ENCODE peak calls at places on chromosomes 16 and 17, in four cellular contexts. M is A549, F is HepG2, O is K562. K is an unnamed sample.

GRCh38 chr17:62876664-62877411 is 68.7 kb upstream of the MARCHF10 start:
- DNase-seq in M (no peak), F (no peak), O (no peak), K (no peak)

GRCh38 chr16:50360779-50361178 is 8.0 kb downstream of the BRD7 start:
- DNase-seq in M (no peak), F (no peak), O (no peak), K (no peak)

GRCh38 chr17:69060835-69061234 is at the start of gene ABCA9:
- DNase-seq in M (no peak), F (no peak), O (no peak), K (no peak)

GRCh38 chr16:27918755-27919154 is 144.8 kb downstream of the GSG1L start:
- DNase-seq in M (no peak), F (no peak), O (no peak), K (no peak)

GRCh38 chr16:17467923-17468540 is 2.7 kb downstream of the XYLT1 start:
- DNase-seq in M (peak), F (peak), O (peak), K (peak)

GRCh38 chr16:89386337-89386736 is 104.0 kb downstream of the ANKRD11 start:
- DNase-seq in M (no peak), F (no peak), O (no peak), K (no peak)

GRCh38 chr17:77738666-77739531 is 219.6 kb upstream of the TNRC6C start:
- DNase-seq in M (no peak), F (no peak), O (no peak), K (peak)

GRCh38 chr16:24921229-24921628 is 75.5 kb downstream of the SLC5A11 start:
- DNase-seq in M (no peak), F (no peak), O (no peak), K (no peak)

GRCh38 chr16:78364501-78364900 is 265.0 kb downstream of the WWOX start:
- DNase-seq in M (no peak), F (no peak), O (no peak), K (no peak)

GRCh38 chr17:48505788-48506187 is 25.0 kb downstream of the HOXB1 start:
- DNase-seq in M (peak), F (peak), O (peak), K (no peak)

GRCh38 chr16:68528686-68529379 is 10.3 kb upstream of the ZFP90 start:
- DNase-seq in M (peak), F (peak), O (peak), K (peak)

GRCh38 chr16:66472961-66473610 is 46.0 kb downstream of the BEAN1 start:
- DNase-seq in M (no peak), F (no peak), O (no peak), K (no peak)

GRCh38 chr17:36092228-36092627 is 2.3 kb upstream of the CCL3 start:
- DNase-seq in M (no peak), F (no peak), O (no peak), K (no peak)

GRCh38 chr16:23416816-23417215 is 36.2 kb downstream of the COG7 start:
- DNase-seq in M (no peak), F (no peak), O (no peak), K (no peak)

GRCh38 chr16:50763211-50763610 is 21.3 kb downstream of the CYLD start:
- DNase-seq in M (no peak), F (no peak), O (no peak), K (no peak)

GRCh38 chr17:48555183-48555615 is 10.3 kb upstream of the HOXB2 start:
- DNase-seq in M (peak), F (no peak), O (peak), K (no peak)

GRCh38 chr17:81094224-81094743 is 59.3 kb downstream of the BAIAP2 start:
- DNase-seq in M (no peak), F (no peak), O (no peak), K (no peak)

GRCh38 chr17:48483004-48483403 is 47.8 kb downstream of the HOXB1 start:
- DNase-seq in M (no peak), F (no peak), O (no peak), K (no peak)

GRCh38 chr16:50699345-50700159 is 6.1 kb downstream of the NOD2 start:
- DNase-seq in M (no peak), F (peak), O (no peak), K (no peak)

GRCh38 chr17:40602445-40603443 is 37.5 kb upstream of the CCR7 start:
- DNase-seq in M (no peak), F (no peak), O (no peak), K (no peak)

GRCh38 chr16:27405546-27406451 is 3.8 kb downstream of the IL21R start:
- DNase-seq in M (no peak), F (no peak), O (no peak), K (no peak)

GRCh38 chr16:57096192-57096591 is 3.8 kb downstream of the CPNE2 start:
- DNase-seq in M (no peak), F (no peak), O (no peak), K (no peak)

GRCh38 chr17:40582328-40582901 is 17.1 kb upstream of the CCR7 start:
- DNase-seq in M (no peak), F (no peak), O (no peak), K (no peak)

GRCh38 chr17:69390735-69391501 is 23.6 kb upstream of the MAP2K6 start:
- DNase-seq in M (no peak), F (peak), O (no peak), K (no peak)

GRCh38 chr17:46061435-46061834 is 62.4 kb downstream of the STH start:
- DNase-seq in M (peak), F (no peak), O (peak), K (no peak)

GRCh38 chr16:11762431-11762830 is 19.8 kb upstream of the TXNDC11 start:
- DNase-seq in M (no peak), F (no peak), O (no peak), K (no peak)

GRCh38 chr16:2720719-2721633 is 952 bp upstream of the PRSS27 start:
- DNase-seq in M (peak), F (peak), O (peak), K (peak)

GRCh38 chr16:2720063-2720455 is at the start of gene PRSS27:
- DNase-seq in M (no peak), F (no peak), O (no peak), K (no peak)

GRCh38 chr16:2717360-2718263 is 2.4 kb downstream of the PRSS27 start:
- DNase-seq in M (no peak), F (no peak), O (no peak), K (no peak)

GRCh38 chr16:2716948-2717347 is 3.1 kb downstream of the PRSS27 start:
- DNase-seq in M (no peak), F (no peak), O (no peak), K (no peak)

GRCh38 chr16:2719328-2720062 is 529 bp downstream of the PRSS27 start:
- DNase-seq in M (no peak), F (peak), O (no peak), K (no peak)
- TF ChIP-seq HMGXB4 in M (no peak), F (no peak), O (no peak), K (no peak)

GRCh38 chr17:2814499-2815341 is 18.5 kb downstream of the RAP1GAP2 start:
- DNase-seq in M (no peak), F (no peak), O (no peak), K (no peak)
- TF ChIP-seq HMGXB4 in M (no peak), F (no peak), O (no peak), K (no peak)

DNA sequence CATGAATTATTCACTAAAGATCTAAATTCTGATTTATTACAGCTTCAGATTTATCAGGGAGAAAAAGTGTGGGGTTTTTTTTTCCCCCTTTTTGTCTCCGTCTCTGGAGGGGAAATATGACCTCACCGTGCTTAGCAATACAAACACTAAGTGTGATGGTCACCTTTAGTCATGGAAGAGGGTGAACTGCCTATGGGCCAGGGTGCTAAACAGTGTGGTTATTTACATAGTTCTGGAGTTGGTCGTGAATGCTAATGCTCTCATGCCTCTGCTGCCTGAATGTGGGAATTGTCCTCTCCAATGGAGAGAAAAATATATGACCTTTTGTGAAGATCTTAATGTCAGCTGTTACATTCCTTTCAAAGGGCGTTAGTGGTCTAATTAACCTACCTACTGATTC is 44.8 kb upstream of the MSI2 start:
- DNase-seq in M (peak), F (peak), O (no peak), K (no peak)
- TF ChIP-seq HMGXB4 in M (no peak), F (no peak), O (no peak), K (no peak)

GRCh38 chr16:12869681-12870427 is 31.5 kb upstream of the SHISA9 start:
- DNase-seq in M (no peak), F (no peak), O (peak), K (no peak)

GRCh38 chr16:12876778-12877177 is 24.6 kb upstream of the SHISA9 start:
- DNase-seq in M (no peak), F (no peak), O (no peak), K (no peak)

GRCh38 chr16:12871784-12872183 is 29.6 kb upstream of the SHISA9 start:
- DNase-seq in M (no peak), F (no peak), O (no peak), K (no peak)

GRCh38 chr16:12878973-12879372 is 22.4 kb upstream of the SHISA9 start:
- DNase-seq in M (no peak), F (no peak), O (no peak), K (no peak)

DNA sequence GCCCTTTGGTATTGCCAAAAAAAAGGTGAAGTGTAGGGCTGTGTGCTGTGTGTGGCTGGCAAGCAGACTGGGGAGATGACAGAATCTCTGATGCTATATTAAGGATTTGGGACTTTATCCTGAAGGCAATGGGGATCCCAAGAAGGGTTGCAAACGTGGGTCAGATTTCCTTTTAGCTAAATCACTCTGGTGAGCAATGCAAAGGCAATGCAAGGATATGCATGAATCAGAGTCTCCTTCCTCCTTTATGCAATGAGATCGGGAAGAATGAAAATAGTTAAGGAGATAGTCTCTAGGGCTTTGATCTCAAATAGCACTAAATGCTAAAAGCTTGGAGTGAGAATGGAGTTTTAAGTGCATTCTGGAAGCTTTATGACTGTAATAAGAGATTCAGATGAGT is 27.3 kb upstream of the SHISA9 start:
- DNase-seq in M (peak), F (no peak), O (no peak), K (no peak)
- TF ChIP-seq HMGXB4 in M (no peak), F (no peak), O (no peak), K (no peak)

GRCh38 chr17:82536220-82537201 is 17.0 kb downstream of the FOXK2 start:
- DNase-seq in M (no peak), F (no peak), O (no peak), K (no peak)

GRCh38 chr17:82545071-82545462 is 25.5 kb downstream of the FOXK2 start:
- DNase-seq in M (no peak), F (no peak), O (no peak), K (no peak)

GRCh38 chr17:82544431-82545070 is 25.0 kb downstream of the FOXK2 start:
- DNase-seq in M (no peak), F (no peak), O (no peak), K (no peak)

GRCh38 chr17:82547981-82548380 is 28.4 kb downstream of the FOXK2 start:
- DNase-seq in M (no peak), F (no peak), O (no peak), K (no peak)

GRCh38 chr17:82542439-82542838 is 22.9 kb downstream of the FOXK2 start:
- DNase-seq in M (no peak), F (no peak), O (no peak), K (no peak)
- TF ChIP-seq HMGXB4 in M (no peak), F (no peak), O (no peak), K (no peak)

GRCh38 chr16:72224260-72224768 is 52.4 kb upstream of the PMFBP1 start:
- DNase-seq in M (no peak), F (peak), O (no peak), K (no peak)
- TF ChIP-seq HMGXB4 in M (no peak), F (no peak), O (no peak), K (no peak)

GRCh38 chr17:12958786-12959185 is 59.0 kb downstream of the ELAC2 start:
- DNase-seq in M (no peak), F (no peak), O (no peak), K (no peak)
- TF ChIP-seq HMGXB4 in M (no peak), F (no peak), O (no peak), K (no peak)

K was measured in WTC11.